ENCODE peak calls at places on chromosomes 7 and 10, in seven cellular contexts. G is BE2C, S is cardiac muscle cell, I is stomach, V is esophagus squamous epithelium, Z is fibroblast of lung, M is endodermal cell. L is an unnamed sample. For H3K4me1, the result is how much of the 10 kb centered on the place peaks cover.

GRCh38 chr10:76055963-76056362 is 624.5 kb downstream of the LRMDA start:
- DNase-seq in G (no peak), S (no peak), I (no peak), V (no peak), Z (no peak), M (no peak), L (no peak)

GRCh38 chr7:155059703-155060102 is 10.4 kb upstream of the HTR5A start:
- DNase-seq in G (no peak), S (no peak), I (no peak), V (no peak), Z (no peak), M (no peak), L (no peak)

GRCh38 chr7:22346383-22347107 is 10.4 kb downstream of the RAPGEF5 start:
- DNase-seq in G (no peak), S (no peak), I (no peak), V (no peak), Z (no peak), M (no peak), L (no peak)

GRCh38 chr7:101950450-101951119 is 133.2 kb downstream of the CUX1 start:
- DNase-seq in G (no peak), S (peak), I (no peak), V (no peak), Z (peak), M (no peak), L (no peak)

GRCh38 chr10:34327184-34327583 is 487.9 kb downstream of the PARD3 start:
- DNase-seq in G (peak), S (no peak), I (no peak), V (no peak), Z (no peak), M (no peak), L (no peak)

GRCh38 chr7:74584160-74584954 is 73.2 kb upstream of the GTF2I start:
- DNase-seq in G (no peak), S (no peak), I (no peak), V (no peak), Z (no peak), M (peak), L (no peak)

GRCh38 chr7:134766779-134767566 is 12.5 kb upstream of the CALD1 start:
- DNase-seq in G (no peak), S (peak), I (no peak), V (no peak), Z (peak), M (no peak), L (no peak)

GRCh38 chr10:3791974-3792633 is 7.1 kb upstream of the KLF6 start:
- DNase-seq in G (no peak), S (peak), I (no peak), V (no peak), Z (peak), M (peak), L (no peak)

GRCh38 chr10:112744525-112744924 is 205.5 kb upstream of the TCF7L2 start:
- DNase-seq in G (no peak), S (no peak), I (no peak), V (no peak), Z (no peak), M (no peak), L (peak)

GRCh38 chr10:75967491-75967890 is 536.1 kb downstream of the LRMDA start:
- DNase-seq in G (no peak), S (no peak), I (no peak), V (no peak), Z (peak), M (peak), L (no peak)

GRCh38 chr7:96236198-96237039 is 85.5 kb downstream of the SLC25A13 start:
- DNase-seq in G (peak), S (peak), I (no peak), V (no peak), Z (peak), M (no peak), L (peak)

GRCh38 chr10:86298501-86299001 is 68.0 kb downstream of the GRID1 start:
- DNase-seq in G (no peak), S (no peak), I (peak), V (no peak), Z (no peak), M (peak), L (no peak)

GRCh38 chr10:5776881-5777197 is 36.4 kb downstream of the GDI2 start:
- DNase-seq in G (no peak), S (peak), I (no peak), V (no peak), Z (peak), M (no peak), L (no peak)

GRCh38 chr7:23971031-23971430 is 261.0 kb downstream of the STK31 start:
- DNase-seq in G (no peak), S (no peak), I (no peak), V (no peak), Z (peak), M (no peak), L (no peak)

GRCh38 chr10:81874878-81875679 is at the start of gene NRG3:
- DNase-seq in G (peak), S (no peak), I (no peak), V (no peak), Z (no peak), M (no peak), L (no peak)
- H3K4me3 ChIP-seq in G (peak), S (peak), I (peak), V (no peak), Z (no peak), M (peak), L (no peak)

GRCh38 chr7:114662002-114662677 is 247.5 kb downstream of the FOXP2 start:
- DNase-seq in G (no peak), S (no peak), I (no peak), V (no peak), Z (no peak), M (no peak), L (no peak)

GRCh38 chr7:114658188-114658587 is 243.6 kb downstream of the FOXP2 start:
- DNase-seq in G (no peak), S (no peak), I (no peak), V (no peak), Z (no peak), M (no peak), L (no peak)

GRCh38 chr7:114660007-114660406 is 245.4 kb downstream of the FOXP2 start:
- DNase-seq in G (no peak), S (no peak), I (no peak), V (no peak), Z (no peak), M (no peak), L (no peak)

GRCh38 chr7:114659409-114659808 is 244.8 kb downstream of the FOXP2 start:
- DNase-seq in G (no peak), S (no peak), I (no peak), V (no peak), Z (peak), M (no peak), L (no peak)

DNA sequence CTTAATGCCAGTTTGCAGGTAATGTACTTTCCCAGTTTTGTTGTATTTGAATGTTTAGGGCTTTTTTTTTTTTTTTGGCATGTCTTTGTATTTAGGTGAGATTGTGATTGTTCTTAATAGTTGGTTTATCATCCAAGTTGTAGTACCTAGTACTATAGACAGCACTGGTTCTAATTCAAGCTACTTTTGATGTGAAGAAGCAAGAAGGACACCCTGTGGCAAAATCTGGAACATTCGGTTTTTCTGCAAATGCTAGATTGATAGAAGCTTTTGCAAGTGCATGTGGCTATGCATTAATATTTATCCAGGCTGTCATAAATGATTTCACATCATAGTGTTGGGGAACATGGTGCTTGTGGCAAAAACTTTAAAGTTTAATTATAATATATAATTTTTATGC is 248.9 kb downstream of the FOXP2 start:
- DNase-seq in G (no peak), S (peak), I (no peak), V (no peak), Z (peak), M (no peak), L (peak)
- TF ChIP-seq CTCF in G (no peak), S (peak), I (no peak), V (no peak), Z (peak), M (peak), L (no peak)

GRCh38 chr10:79139124-79139835 is 70.5 kb downstream of the ZMIZ1 start:
- DNase-seq in G (no peak), S (peak), I (no peak), V (no peak), Z (peak), M (no peak), L (no peak)
- H3K4me1 ChIP-seq in G (under half), S (half or more), I (half or more), V (half or more), Z (half or more), M (under half), L (under half)

GRCh38 chr10:133262696-133263095 is 14.0 kb downstream of the ADAM8 start:
- DNase-seq in G (no peak), S (no peak), I (no peak), V (no peak), Z (no peak), M (no peak), L (peak)
- H3K4me3 ChIP-seq in G (no peak), S (no peak), I (no peak), V (no peak), Z (no peak), M (no peak), L (no peak)

GRCh38 chr10:50846753-50847152 is 38.7 kb downstream of the A1CF start:
- DNase-seq in G (no peak), S (no peak), I (no peak), V (no peak), Z (peak), M (no peak), L (no peak)

GRCh38 chr10:50851884-50852671 is 33.3 kb downstream of the A1CF start:
- DNase-seq in G (no peak), S (no peak), I (no peak), V (no peak), Z (no peak), M (no peak), L (no peak)

GRCh38 chr10:50855015-50855414 is 30.4 kb downstream of the A1CF start:
- DNase-seq in G (no peak), S (no peak), I (no peak), V (no peak), Z (no peak), M (no peak), L (no peak)

GRCh38 chr10:50853557-50853956 is 31.9 kb downstream of the A1CF start:
- DNase-seq in G (no peak), S (no peak), I (no peak), V (no peak), Z (no peak), M (no peak), L (no peak)

DNA sequence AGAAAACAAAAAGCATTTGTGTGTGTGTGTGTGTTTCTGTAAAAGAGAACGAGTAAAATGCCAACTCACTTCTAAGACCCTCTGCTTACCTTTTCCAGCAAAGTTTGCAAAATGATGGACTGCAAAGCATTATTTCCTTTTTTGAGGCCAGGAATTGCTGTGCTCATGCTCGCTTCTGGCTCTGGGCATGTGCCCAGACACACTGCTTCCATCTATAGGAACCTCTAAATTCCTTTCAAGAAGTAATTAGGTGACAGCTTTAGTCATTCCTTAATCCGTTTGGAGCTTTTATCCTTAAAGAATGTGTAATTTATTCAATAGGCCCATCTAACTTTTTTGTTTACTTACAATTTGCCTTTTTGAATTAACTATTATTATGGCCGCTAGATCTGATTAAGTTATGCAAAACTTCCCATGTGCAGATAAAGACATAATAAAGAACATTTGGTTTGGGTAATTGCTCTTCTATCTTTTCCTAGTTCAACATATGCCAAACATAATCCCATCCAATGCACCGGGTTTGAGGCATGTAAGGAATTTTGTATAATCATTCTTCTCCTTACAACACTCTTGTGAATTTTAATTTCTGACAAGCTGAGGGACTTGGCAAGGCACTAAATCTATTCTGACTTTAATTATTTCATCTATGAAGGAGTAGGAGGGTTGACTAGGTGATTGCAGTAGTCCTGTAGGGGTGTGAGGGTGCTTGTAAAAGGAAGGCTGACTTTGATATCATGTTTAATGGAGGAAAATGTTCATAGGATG is 34.7 kb downstream of the A1CF start:
- DNase-seq in G (no peak), S (peak), I (no peak), V (no peak), Z (peak), M (no peak), L (no peak)
- TF ChIP-seq CTCF in G (no peak), S (no peak), I (no peak), V (no peak), Z (no peak), M (no peak), L (no peak)